ENCODE peak calls at places on chromosomes 11 and 22, in seven cellular contexts. M is SJSA1, Q is OCI-LY7, A is substantia nigra, L is H54, X is T-cell, O is AG09309. N is an unnamed sample.

GRCh38 chr11:79440451-79441158 is at the start of gene TENM4:
- DNase-seq in M (no peak), Q (no peak), A (peak), L (peak), X (no peak), O (peak), N (peak)

GRCh38 chr11:119827113-119827512 is 98.1 kb upstream of the NECTIN1 start:
- DNase-seq in M (no peak), Q (no peak), A (no peak), L (no peak), X (no peak), O (no peak), N (no peak)

GRCh38 chr11:75673977-75674582 is 5.2 kb upstream of the MAP6 start:
- DNase-seq in M (no peak), Q (peak), A (no peak), L (peak), X (no peak), O (peak), N (peak)

GRCh38 chr11:65112551-65113360 is 1.1 kb downstream of the TM7SF2 start:
- DNase-seq in M (peak), Q (peak), A (peak), L (no peak), X (peak), O (no peak), N (peak)

GRCh38 chr11:74444173-74444832 is 23.0 kb downstream of the KCNE3 start:
- DNase-seq in M (no peak), Q (no peak), A (no peak), L (no peak), X (no peak), O (no peak), N (no peak)

GRCh38 chr22:22346401-22347107 is 102.0 kb downstream of the VPREB1 start:
- DNase-seq in M (no peak), Q (no peak), A (no peak), L (no peak), X (no peak), O (no peak), N (no peak)

GRCh38 chr22:39091136-39092081 is 5.6 kb upstream of the APOBEC3H start:
- DNase-seq in M (no peak), Q (no peak), A (no peak), L (no peak), X (no peak), O (no peak), N (no peak)

GRCh38 chr11:1340111-1340510 is 30.7 kb upstream of the TOLLIP start:
- DNase-seq in M (peak), Q (no peak), A (no peak), L (no peak), X (no peak), O (no peak), N (no peak)

GRCh38 chr22:22414266-22414665 is 94.3 kb downstream of the ZNF280B start:
- DNase-seq in M (no peak), Q (no peak), A (no peak), L (no peak), X (no peak), O (no peak), N (no peak)

N was measured in GM23248.